ENCODE peak calls at places on chromosome 2, in four cellular contexts. K, P, I and C are unnamed samples.

GRCh38 chr2:239368906-239369584 is 31.8 kb downstream of the HDAC4 start:
- DNase-seq in I (no peak), P (no peak), K (no peak), C (no peak)

GRCh38 chr2:196266855-196267254 is 95.5 kb upstream of the STK17B start:
- DNase-seq in I (no peak), K (no peak), P (no peak), C (no peak)

GRCh38 chr2:131201098-131201497 is 8.2 kb upstream of the POTEE start:
- DNase-seq in I (no peak), P (no peak), K (no peak), C (peak; percentile 31)

GRCh38 chr2:24855703-24856102 is 62.5 kb downstream of the CENPO start:
- DNase-seq in P (peak; percentile 50), I (no peak), K (no peak), C (no peak)

GRCh38 chr2:72350852-72351251 is 203.2 kb upstream of the CYP26B1 start:
- DNase-seq in P (no peak), I (no peak), K (no peak), C (peak; percentile 55)

GRCh38 chr2:113754989-113755689 is 1.3 kb downstream of the SLC35F5 start:
- DNase-seq in P (peak; percentile 19), I (no peak), K (no peak), C (no peak)

GRCh38 chr2:119712571-119712970 is 33.6 kb downstream of the TMEM177 start:
- DNase-seq in K (no peak), P (no peak), I (no peak), C (peak; percentile 12)

GRCh38 chr2:144834954-144835633 is 315.2 kb upstream of the ZEB2 start:
- DNase-seq in I (no peak), P (peak; percentile 81), K (no peak), C (no peak)

GRCh38 chr2:203861607-203862006 is 6.0 kb upstream of the CTLA4 start:
- DNase-seq in K (no peak), I (no peak), P (no peak), C (no peak)

GRCh38 chr2:99085400-99085799 is 56.1 kb upstream of the C2orf15 start:
- DNase-seq in K (no peak), I (no peak), P (peak; percentile 9), C (peak; percentile 60)

GRCh38 chr2:218996937-218997336 is 3.7 kb upstream of the CRYBA2 start:
- DNase-seq in K (no peak), I (no peak), P (no peak), C (no peak)

GRCh38 chr2:108169982-108170625 is 69.7 kb upstream of the SULT1C3 start:
- DNase-seq in I (peak; percentile 9), K (no peak), P (peak; percentile 24), C (peak; percentile 65)

GRCh38 chr2:122514451-122514996 is 759.1 kb downstream of the TSN start:
- DNase-seq in P (peak; percentile 26), I (no peak), K (no peak), C (no peak)

GRCh38 chr2:157438907-157439791 is 4.7 kb downstream of the CYTIP start:
- DNase-seq in K (no peak), P (peak; percentile 23), I (no peak), C (no peak)

GRCh38 chr2:64936809-64937208 is 52.4 kb upstream of the SLC1A4 start:
- DNase-seq in I (no peak), P (no peak), K (no peak), C (no peak)

DNA sequence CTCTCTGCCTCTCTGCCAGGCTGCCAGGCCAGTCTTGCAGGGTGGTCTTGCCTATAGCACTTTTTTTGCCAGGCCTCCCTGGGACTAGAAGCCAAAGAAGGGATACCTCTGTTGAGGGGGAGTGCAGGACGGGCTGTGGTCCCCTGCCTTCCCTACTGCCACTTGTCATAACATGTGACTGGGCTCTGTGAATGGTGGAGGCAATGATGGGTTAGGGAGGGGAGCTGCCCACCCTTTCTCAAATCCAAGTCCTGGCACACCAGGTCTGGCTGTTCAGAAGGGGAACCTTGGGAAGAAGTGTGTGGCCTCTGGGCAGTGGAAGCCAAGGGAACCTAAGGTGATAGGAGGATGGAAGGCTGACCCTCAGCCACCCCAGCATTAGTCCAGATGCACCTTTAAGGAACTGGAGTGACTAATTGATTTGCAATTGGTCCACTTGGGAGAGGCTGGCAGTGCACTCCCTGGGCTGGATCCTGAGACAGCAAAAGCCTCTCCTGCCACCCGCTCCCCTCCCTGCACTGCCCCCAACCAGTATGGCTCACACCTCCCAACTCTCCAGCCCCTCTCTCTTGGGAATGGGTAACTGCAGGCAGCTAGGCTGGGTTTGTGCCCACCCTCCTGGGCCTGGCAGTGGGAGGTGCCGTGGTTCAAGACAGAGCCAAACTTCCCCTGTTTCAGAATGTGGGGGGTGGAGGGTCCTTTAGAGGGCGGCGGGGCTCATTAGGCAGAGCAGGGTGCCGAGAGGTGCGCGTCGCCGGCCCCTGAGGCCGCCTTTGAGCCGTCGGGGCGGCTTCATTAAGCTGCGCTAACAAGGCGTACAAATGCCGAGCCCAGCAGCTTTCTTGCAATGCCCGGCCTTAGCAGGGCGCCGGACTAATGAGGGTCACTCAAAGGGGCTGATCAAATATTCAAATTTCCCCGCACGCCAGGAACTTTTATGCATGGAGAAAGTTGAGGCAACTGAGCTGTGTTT is 4.5 kb upstream of the SIX3 start:
- DNase-seq in P (no peak), I (no peak), K (peak; percentile 48), C (peak; percentile 82)
- H3K4me3 ChIP-seq in P (no peak overlapping the region), I (peak overlapping the region; percentile 82), K (peak overlapping the region; percentile 88), C (peak overlapping the region; percentile 79)

GRCh38 chr2:207165121-207166038 is at the start of gene KLF7:
- DNase-seq in K (peak; percentile 35), P (peak; percentile 44), I (no peak), C (peak; percentile 70)
- H3K27ac ChIP-seq in K (peak within 1 kb of the TSS; percentile 93), P (peak within 1 kb of the TSS; percentile 99), I (peak within 1 kb of the TSS; percentile 100), C (peak within 1 kb of the TSS; percentile 100)

GRCh38 chr2:213247566-213247965 is 36.7 kb upstream of the SPAG16 start:
- DNase-seq in K (no peak), P (no peak), I (no peak), C (no peak)
- H3K4me3 ChIP-seq in K (no peak overlapping the region), P (no peak overlapping the region), I (no peak overlapping the region), C (no peak overlapping the region)

DNA sequence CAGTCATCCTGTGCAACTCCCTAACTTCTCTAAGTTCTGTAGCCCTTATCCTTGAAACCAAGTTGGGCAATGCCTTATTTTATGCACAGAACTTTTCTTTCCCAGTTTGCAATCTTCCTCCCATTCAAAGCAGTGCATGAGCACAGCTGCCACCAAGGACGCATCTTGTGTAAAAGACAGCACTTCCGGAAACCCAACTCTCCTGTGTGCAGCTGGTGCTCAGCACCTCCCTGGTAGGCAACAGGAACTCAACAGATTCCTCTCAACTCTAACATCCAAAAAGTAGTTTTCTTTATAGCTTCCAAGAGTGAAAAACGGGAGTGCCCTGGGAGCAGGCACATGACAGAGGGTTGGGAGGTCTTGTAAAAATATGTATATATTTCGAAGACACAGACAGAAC is 2.2 kb downstream of the TMEM18 start:
- DNase-seq in I (no peak), K (no peak), P (no peak), C (peak; percentile 33)
- H3K27ac ChIP-seq in I (no peak overlapping the region), K (no peak overlapping the region), P (peak overlapping the region; percentile 74), C (no peak overlapping the region)

DNA sequence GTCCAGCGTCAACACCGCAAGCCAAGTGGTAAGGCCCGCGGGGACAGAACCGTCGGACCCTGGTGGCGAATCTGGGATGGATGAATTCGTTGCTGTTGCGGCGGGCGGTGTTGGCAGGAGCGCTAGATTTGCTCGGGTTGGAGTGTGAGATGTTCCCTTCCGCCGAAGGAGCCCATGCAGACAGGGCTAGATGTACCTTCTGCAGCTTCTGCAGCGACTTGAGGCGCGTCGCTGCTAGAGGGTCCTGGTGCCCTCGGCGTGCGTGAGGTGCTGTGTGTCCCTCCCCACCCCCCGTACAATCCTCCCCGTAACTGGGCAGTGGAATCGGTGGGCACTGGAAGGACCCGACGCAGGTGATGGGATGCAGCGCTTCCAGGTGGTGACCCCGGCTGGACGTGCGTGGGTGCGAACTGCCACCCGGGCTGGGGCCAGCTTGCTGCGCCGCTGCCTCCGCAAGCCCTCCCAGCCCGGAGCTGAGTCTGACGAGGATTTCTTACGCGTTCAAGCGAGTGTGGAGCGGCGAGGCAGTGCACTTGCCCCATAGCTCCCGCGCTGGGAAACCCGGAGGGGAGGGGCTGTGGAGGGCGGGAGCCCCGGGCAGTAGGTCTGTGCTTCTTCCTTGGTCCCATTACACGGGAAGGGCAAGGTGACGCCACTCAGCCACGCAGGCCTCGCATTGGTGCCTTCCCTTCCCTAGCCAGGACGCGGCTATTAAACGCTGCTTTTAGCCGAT is 34.3 kb downstream of the CHRNA1 start:
- DNase-seq in I (peak; percentile 43), K (no peak), P (no peak), C (peak; percentile 70)
- H3K4me3 ChIP-seq in I (peak overlapping the region; percentile 51), K (no peak overlapping the region), P (peak overlapping the region; percentile 53), C (peak overlapping the region; percentile 78)

GRCh38 chr2:220533485-220533884 is 906.1 kb downstream of the SLC4A3 start:
- DNase-seq in K (peak; percentile 94), I (peak; percentile 32), P (peak; percentile 20), C (peak; percentile 76)
- H3K27ac ChIP-seq in K (peak overlapping the region; percentile 57), I (no peak overlapping the region), P (no peak overlapping the region), C (no peak overlapping the region)

DNA sequence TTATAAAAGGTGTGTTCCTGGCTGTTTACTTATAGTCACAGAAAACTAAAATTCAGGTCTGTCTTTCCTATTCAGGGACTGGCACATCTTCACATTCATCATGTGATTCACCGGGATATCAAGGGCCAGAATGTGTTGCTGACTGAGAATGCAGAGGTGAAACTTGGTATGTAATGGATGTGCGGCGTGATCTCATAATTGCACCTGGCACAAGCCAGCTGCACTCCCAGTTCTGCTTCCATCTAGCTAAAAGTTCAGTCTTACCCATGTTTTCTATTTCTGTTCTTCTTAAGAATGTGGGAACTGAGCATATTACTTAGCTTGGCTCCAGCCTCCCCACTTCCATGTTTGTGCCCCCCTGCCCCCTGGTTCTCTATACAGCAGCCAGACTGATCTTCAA is 131.9 kb downstream of the MAP4K4 start:
- DNase-seq in I (no peak), K (no peak), P (no peak), C (no peak)
- H3K4me3 ChIP-seq in I (no peak overlapping the region), K (no peak overlapping the region), P (no peak overlapping the region), C (no peak overlapping the region)

GRCh38 chr2:9112079-9112721 is 94.4 kb upstream of the ASAP2 start:
- DNase-seq in P (peak; percentile 89), K (peak; percentile 91), I (peak; percentile 54), C (no peak)
- H3K27ac ChIP-seq in P (peak overlapping the region; percentile 66), K (peak overlapping the region; percentile 96), I (peak overlapping the region; percentile 66), C (no peak overlapping the region)